ENCODE peak calls at places on chromosomes 6 and 20, in four cellular contexts. Q is IMR-90, L is K562, A is GM12878. T is an unnamed sample.
A peak's percentile ranks its signal among the peaks of the same experiment; 100 is the strongest.

GRCh38 chr6:50655848-50656453 is 57.4 kb upstream of the TFAP2D start:
- DNase-seq in Q (peak; percentile 1), L (peak; percentile 17), A (no peak), T (peak; percentile 16)

GRCh38 chr20:21453676-21454075 is 56.4 kb upstream of the NKX2-4 start:
- DNase-seq in Q (no peak), L (no peak), A (no peak), T (no peak)

GRCh38 chr20:38272961-38273360 is 12.4 kb upstream of the KIAA1755 start:
- DNase-seq in Q (peak; percentile 88), L (no peak), A (no peak), T (no peak)

GRCh38 chr6:18260448-18261106 is 3.8 kb downstream of the DEK start:
- DNase-seq in Q (peak; percentile 36), L (no peak), A (peak; percentile 64), T (peak; percentile 31)

GRCh38 chr6:20241102-20241501 is 28.8 kb upstream of the MBOAT1 start:
- DNase-seq in Q (no peak), L (no peak), A (no peak), T (no peak)

GRCh38 chr6:85675030-85675819 is 32.5 kb upstream of the SYNCRIP start:
- DNase-seq in Q (peak; percentile 84), L (peak; percentile 65), A (no peak), T (no peak)

GRCh38 chr6:108966855-108967755 is 118.9 kb downstream of the ARMC2 start:
- DNase-seq in Q (peak; percentile 60), L (peak; percentile 24), A (no peak), T (peak; percentile 43)

GRCh38 chr6:45299096-45299581 is 29.0 kb upstream of the RUNX2 start:
- DNase-seq in Q (no peak), L (no peak), A (no peak), T (no peak)

GRCh38 chr6:156859686-156860085 is 82.5 kb downstream of the ARID1B start:
- DNase-seq in Q (no peak), L (no peak), A (no peak), T (no peak)

GRCh38 chr6:83185096-83185495 is 8.0 kb downstream of the PGM3 start:
- DNase-seq in Q (peak; percentile 57), L (no peak), A (no peak), T (no peak)

GRCh38 chr6:83183082-83183828 is 9.8 kb downstream of the PGM3 start:
- DNase-seq in Q (peak; percentile 98), L (no peak), A (no peak), T (no peak)

GRCh38 chr6:83180396-83180950 is 12.6 kb downstream of the PGM3 start:
- DNase-seq in Q (no peak), L (no peak), A (no peak), T (no peak)

GRCh38 chr6:83176256-83176655 is 16.8 kb downstream of the PGM3 start:
- DNase-seq in Q (no peak), L (no peak), A (no peak), T (no peak)

DNA sequence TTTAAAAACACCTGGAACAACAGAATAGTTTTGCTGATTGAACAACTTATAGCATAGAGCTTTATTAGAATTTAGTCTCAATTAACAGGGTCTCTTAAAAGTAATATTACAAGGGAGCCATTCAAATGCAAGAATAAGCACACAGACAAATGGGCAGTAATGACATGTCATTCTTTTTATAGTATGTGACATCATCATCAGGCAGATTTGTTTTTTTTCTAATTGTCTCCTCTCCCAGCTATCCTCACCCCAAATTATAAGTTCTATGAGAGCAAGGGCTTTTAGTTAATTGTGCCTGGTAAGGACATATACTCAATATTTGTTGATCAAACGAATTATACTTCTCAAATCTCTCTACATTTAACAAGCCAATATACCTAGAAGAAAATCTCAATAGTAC is 11.0 kb downstream of the PGM3 start:
- DNase-seq in Q (no peak), L (no peak), A (no peak), T (no peak)
- TF ChIP-seq CEBPB in Q (no peak), L (no peak), A (no peak), T (no peak)

GRCh38 chr6:35149891-35150566 is 8.9 kb upstream of the TCP11 start:
- DNase-seq in Q (no peak), L (peak; percentile 47), A (no peak), T (no peak)

GRCh38 chr6:35147101-35147885 is 6.2 kb upstream of the TCP11 start:
- DNase-seq in Q (no peak), L (no peak), A (no peak), T (no peak)

GRCh38 chr6:35145757-35146156 is 4.6 kb upstream of the TCP11 start:
- DNase-seq in Q (no peak), L (no peak), A (no peak), T (no peak)

GRCh38 chr6:35146453-35146852 is 5.3 kb upstream of the TCP11 start:
- DNase-seq in Q (peak; percentile 55), L (peak; percentile 28), A (no peak), T (peak; percentile 63)

GRCh38 chr6:35148167-35148741 is 7.1 kb upstream of the TCP11 start:
- DNase-seq in Q (peak; percentile 77), L (peak; percentile 12), A (peak; percentile 32), T (no peak)
- TF ChIP-seq MXI1 in Q (no peak), L (no peak), A (no peak), T (no peak)

GRCh38 chr6:166417285-166417691 is 34.5 kb upstream of the MPC1 start:
- DNase-seq in Q (no peak), L (no peak), A (no peak), T (no peak)
- TF ChIP-seq CEBPB in Q (no peak), L (no peak), A (no peak), T (no peak)

GRCh38 chr6:1598433-1598832 is 11.3 kb upstream of the FOXC1 start:
- DNase-seq in Q (no peak), L (no peak), A (no peak), T (no peak)
- TF ChIP-seq MXI1 in Q (no peak), L (no peak), A (no peak), T (no peak)

DNA sequence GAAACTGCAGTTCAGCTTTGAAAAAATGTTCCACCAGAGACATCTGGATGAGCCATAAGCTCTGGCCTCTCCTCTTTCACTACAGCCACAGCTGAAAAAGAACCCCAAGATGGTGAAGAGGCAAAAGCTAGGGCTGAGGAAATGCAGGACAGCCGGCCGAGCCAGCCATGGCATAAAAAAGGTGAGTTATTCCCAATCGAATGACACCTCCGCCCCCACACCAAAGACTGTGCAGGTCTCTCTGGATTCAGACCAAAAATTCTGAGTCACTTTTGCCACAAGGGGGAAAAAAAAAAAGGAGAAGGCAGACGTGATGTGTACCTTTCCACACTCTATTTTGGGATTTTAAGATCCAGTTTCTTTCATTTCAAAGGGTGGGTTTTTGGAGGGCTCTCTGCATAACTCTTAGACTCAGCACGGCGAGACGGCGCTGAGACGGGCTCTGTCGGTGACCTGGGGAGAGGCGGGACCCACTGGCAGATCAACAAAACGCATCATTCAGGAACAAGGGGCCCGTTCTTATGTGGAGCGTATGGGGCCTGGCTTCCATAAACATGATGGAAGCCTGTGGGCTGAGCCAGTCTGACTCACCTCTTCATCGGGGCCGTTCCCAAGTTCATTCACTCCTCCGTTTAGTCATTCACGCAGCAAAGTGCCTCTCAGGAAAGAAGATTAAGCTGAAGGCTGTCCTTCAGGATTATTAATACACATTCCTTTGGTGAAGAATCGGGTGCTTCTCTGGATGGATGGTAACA is 54.8 kb downstream of the NFATC2 start:
- DNase-seq in Q (peak; percentile 95), L (peak; percentile 39), A (no peak), T (peak; percentile 29)
- TF ChIP-seq CEBPB in Q (no peak), L (no peak), A (no peak), T (no peak)

GRCh38 chr20:56974499-56975250 is 291.8 kb downstream of the BMP7 start:
- DNase-seq in Q (peak; percentile 37), L (peak; percentile 57), A (no peak), T (peak; percentile 48)
- TF ChIP-seq MXI1 in Q (no peak), L (no peak), A (no peak), T (no peak)